ENCODE peak calls at places on chromosomes 2 and 18, in four cellular contexts. A is IMR-90, T is HepG2, K is uterus. G is an unnamed sample.
A peak's percentile ranks its signal among the peaks of the same experiment; 100 is the strongest.

GRCh38 chr2:218924757-218925156 is 34.7 kb upstream of the CDK5R2 start:
- DNase-seq in A (no peak), T (no peak), K (no peak), G (no peak)

GRCh38 chr2:140775426-140775825 is 1355.4 kb downstream of the LRP1B start:
- DNase-seq in A (no peak), T (no peak), K (no peak), G (no peak)

GRCh38 chr2:217856159-217856558 is 146.6 kb downstream of the TNS1 start:
- DNase-seq in A (no peak), T (no peak), K (no peak), G (no peak)

GRCh38 chr2:239457586-239458445 is 57.0 kb upstream of the HDAC4 start:
- DNase-seq in A (no peak), T (no peak), K (no peak), G (no peak)

GRCh38 chr2:109151519-109151918 is 22.5 kb downstream of the SH3RF3 start:
- DNase-seq in A (no peak), T (no peak), K (no peak), G (no peak)

GRCh38 chr2:74951211-74951754 is 7.2 kb upstream of the POLE4 start:
- DNase-seq in A (no peak), T (no peak), K (no peak), G (no peak)

GRCh38 chr2:227450921-227451654 is 20.9 kb upstream of the AGFG1 start:
- DNase-seq in A (no peak), T (peak; percentile 99), K (no peak), G (no peak)

GRCh38 chr2:127957240-127957639 is 70.6 kb downstream of the SAP130 start:
- DNase-seq in A (no peak), T (no peak), K (no peak), G (no peak)

GRCh38 chr2:238927746-238928519 is 80.0 kb downstream of the TWIST2 start:
- DNase-seq in A (no peak), T (no peak), K (peak; percentile 15), G (no peak)

GRCh38 chr2:195480121-195480520 is 176.9 kb upstream of the SLC39A10 start:
- DNase-seq in A (no peak), T (no peak), K (no peak), G (no peak)

GRCh38 chr2:111054791-111055627 is 65.7 kb upstream of the BCL2L11 start:
- DNase-seq in A (no peak), T (no peak), K (no peak), G (no peak)

GRCh38 chr2:196137271-196137670 is 34.1 kb downstream of the STK17B start:
- DNase-seq in A (peak; percentile 18), T (no peak), K (no peak), G (no peak)

GRCh38 chr2:101356486-101356885 is 30.8 kb downstream of the CREG2 start:
- DNase-seq in A (peak; percentile 39), T (no peak), K (no peak), G (no peak)

GRCh38 chr2:240503848-240504247 is 53.9 kb downstream of the ANKMY1 start:
- DNase-seq in A (no peak), T (no peak), K (no peak), G (no peak)

GRCh38 chr2:48323146-48323545 is 206.8 kb upstream of the STON1 start:
- DNase-seq in A (no peak), T (no peak), K (no peak), G (no peak)

GRCh38 chr2:128549646-128550260 is 231.1 kb upstream of the HS6ST1 start:
- DNase-seq in A (no peak), T (no peak), K (no peak), G (no peak)

GRCh38 chr2:167966367-167966766 is 281.0 kb downstream of the STK39 start:
- DNase-seq in A (no peak), T (no peak), K (no peak), G (no peak)

GRCh38 chr2:111626037-111626861 is 257.7 kb downstream of the ANAPC1 start:
- DNase-seq in A (peak; percentile 16), T (no peak), K (no peak), G (no peak)

GRCh38 chr2:47534179-47534919 is 131.4 kb downstream of the MSH2 start:
- DNase-seq in A (peak; percentile 89), T (no peak), K (peak; percentile 71), G (peak; percentile 95)

GRCh38 chr2:33178209-33178608 is 231.5 kb downstream of the LTBP1 start:
- DNase-seq in A (no peak), T (no peak), K (no peak), G (no peak)

GRCh38 chr2:18479901-18480369 is 80.5 kb downstream of the RDH14 start:
- DNase-seq in A (no peak), T (no peak), K (peak; percentile 53), G (no peak)

GRCh38 chr2:221485500-221485870 is 86.6 kb downstream of the EPHA4 start:
- DNase-seq in A (no peak), T (no peak), K (no peak), G (no peak)

GRCh38 chr2:186603208-186603765 is 13.4 kb downstream of the ITGAV start:
- DNase-seq in A (peak; percentile 17), T (no peak), K (no peak), G (no peak)

GRCh38 chr2:127142663-127143630 is 36.0 kb upstream of the BIN1 start:
- DNase-seq in A (no peak), T (no peak), K (no peak), G (no peak)

GRCh38 chr2:176003958-176004357 is 1.9 kb upstream of the LNPK start:
- DNase-seq in A (no peak), T (no peak), K (no peak), G (no peak)

GRCh38 chr2:17749753-17750438 is 3.7 kb downstream of the SMC6 start:
- DNase-seq in A (no peak), T (no peak), K (no peak), G (no peak)

GRCh38 chr2:46848446-46848845 is 67.2 kb downstream of the MCFD2 start:
- DNase-seq in A (no peak), T (no peak), K (peak; percentile 82), G (no peak)

GRCh38 chr18:46344416-46345180 is 240.4 kb downstream of the HAUS1 start:
- DNase-seq in A (no peak), T (no peak), K (no peak), G (no peak)

GRCh38 chr18:46341989-46342525 is 237.9 kb downstream of the HAUS1 start:
- DNase-seq in A (no peak), T (no peak), K (no peak), G (no peak)

GRCh38 chr18:46345181-46345465 is 240.9 kb downstream of the HAUS1 start:
- DNase-seq in A (no peak), T (no peak), K (no peak), G (no peak)

GRCh38 chr18:46343940-46344372 is 239.8 kb downstream of the HAUS1 start:
- DNase-seq in A (no peak), T (no peak), K (no peak), G (no peak)

GRCh38 chr18:46343456-46343855 is 239.3 kb downstream of the HAUS1 start:
- DNase-seq in A (no peak), T (no peak), K (no peak), G (no peak)
- TF ChIP-seq POLR2A in A (no peak), T (no peak), K (no peak), G (no peak)

GRCh38 chr2:62207480-62207879 is 11.6 kb downstream of the B3GNT2 start:
- DNase-seq in A (no peak), T (no peak), K (no peak), G (no peak)

GRCh38 chr2:62209427-62209991 is 13.6 kb downstream of the B3GNT2 start:
- DNase-seq in A (no peak), T (no peak), K (no peak), G (no peak)

GRCh38 chr2:62206024-62206423 is 10.1 kb downstream of the B3GNT2 start:
- DNase-seq in A (no peak), T (no peak), K (no peak), G (no peak)

GRCh38 chr2:62208082-62208757 is 12.3 kb downstream of the B3GNT2 start:
- DNase-seq in A (no peak), T (no peak), K (no peak), G (no peak)

DNA sequence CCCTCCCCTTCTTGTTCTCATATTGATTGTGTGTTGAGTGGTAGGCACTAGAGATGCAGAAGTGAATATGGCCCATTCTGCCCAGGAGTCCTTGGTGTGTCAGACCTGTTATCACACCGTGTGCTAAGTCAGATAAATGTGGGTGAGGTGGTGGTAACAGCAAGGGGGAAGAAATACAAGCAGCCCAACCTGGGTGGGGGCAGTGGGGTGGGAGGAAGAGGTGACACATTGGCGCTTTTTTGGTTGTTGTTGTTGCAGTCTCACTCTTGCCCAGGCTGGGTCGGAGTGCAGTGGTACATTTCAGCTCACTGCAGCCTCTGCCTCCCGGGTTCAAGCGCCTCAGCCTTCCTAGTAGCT is 12.8 kb downstream of the B3GNT2 start:
- DNase-seq in A (no peak), T (no peak), K (no peak), G (no peak)
- TF ChIP-seq POLR2A in A (no peak), T (no peak), K (no peak), G (no peak)

GRCh38 chr2:178193496-178193822 is 853 bp upstream of the OSBPL6 start:
- DNase-seq in A (peak; percentile 4), T (peak; percentile 85), K (no peak), G (no peak)

GRCh38 chr2:178190938-178191910 is 3.1 kb upstream of the OSBPL6 start:
- DNase-seq in A (no peak), T (no peak), K (no peak), G (no peak)

GRCh38 chr2:178195390-178196166 is 1.3 kb downstream of the OSBPL6 start:
- DNase-seq in A (no peak), T (no peak), K (no peak), G (no peak)

GRCh38 chr2:178194600-178195389 is 483 bp downstream of the OSBPL6 start:
- DNase-seq in A (peak; percentile 55), T (no peak), K (peak; percentile 30), G (peak; percentile 55)

GRCh38 chr2:178193823-178194599 is at the start of gene OSBPL6:
- DNase-seq in A (peak; percentile 82), T (peak; percentile 28), K (peak; percentile 77), G (peak; percentile 74)
- TF ChIP-seq POLR2A in A (no peak), T (no peak), K (peak; percentile 79), G (peak; percentile 83)

GRCh38 chr18:22173221-22173927 is 4.0 kb downstream of the GATA6 start:
- DNase-seq in A (no peak), T (no peak), K (no peak), G (no peak)

GRCh38 chr18:22174341-22175148 is 5.2 kb downstream of the GATA6 start:
- DNase-seq in A (no peak), T (no peak), K (no peak), G (no peak)

GRCh38 chr18:22172594-22173049 is 3.2 kb downstream of the GATA6 start:
- DNase-seq in A (no peak), T (no peak), K (no peak), G (no peak)

GRCh38 chr18:22175326-22175725 is 5.9 kb downstream of the GATA6 start:
- DNase-seq in A (no peak), T (peak; percentile 92), K (no peak), G (no peak)

DNA sequence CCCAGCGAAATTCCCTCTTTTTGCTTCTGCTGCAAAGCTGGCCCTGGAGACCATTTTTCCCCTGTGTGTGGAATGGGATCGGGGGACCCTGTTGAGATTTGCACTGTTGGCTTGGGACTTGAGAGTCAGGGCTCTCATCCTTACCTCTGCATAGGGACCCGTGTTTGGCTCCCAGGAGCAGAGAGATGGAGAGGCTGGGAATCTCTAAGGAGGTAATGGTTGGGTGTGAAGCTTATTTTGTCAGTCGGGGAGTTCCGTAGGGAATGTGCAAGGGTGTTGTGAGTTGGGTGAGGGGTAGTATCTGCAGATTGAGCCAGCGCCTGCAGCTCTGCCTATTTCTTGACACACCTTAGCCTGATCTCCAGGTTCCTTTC is 4.5 kb downstream of the GATA6 start:
- DNase-seq in A (no peak), T (no peak), K (no peak), G (no peak)
- TF ChIP-seq POLR2A in A (no peak), T (no peak), K (no peak), G (no peak)